ENCODE peak calls at places on chromosomes 7 and 10, in five cellular contexts. V is pancreas, Z is PC-9, H is fibroblast of lung, L is RWPE1. A is an unnamed sample.

GRCh38 chr7:36001546-36001945 is 151.5 kb upstream of the EEPD1 start:
- DNase-seq in V (no peak), Z (peak; percentile 23), H (peak; percentile 21), L (no peak), A (peak; percentile 8)

GRCh38 chr7:85176197-85176596 is 10.7 kb downstream of the SEMA3D start:
- DNase-seq in V (no peak), Z (no peak), H (peak; percentile 28), L (no peak), A (no peak)

GRCh38 chr7:11946794-11947193 is 114.8 kb upstream of the THSD7A start:
- DNase-seq in V (no peak), Z (no peak), H (no peak), L (no peak), A (no peak)

GRCh38 chr7:103644319-103644718 is 198.3 kb upstream of the SLC26A5 start:
- DNase-seq in V (no peak), Z (no peak), H (no peak), L (no peak), A (no peak)

GRCh38 chr10:71345720-71346119 is 26.7 kb downstream of the SLC29A3 start:
- DNase-seq in V (no peak), Z (no peak), H (no peak), L (no peak), A (no peak)

GRCh38 chr10:78856421-78856820 is 212.3 kb upstream of the ZMIZ1 start:
- DNase-seq in V (peak; percentile 92), Z (no peak), H (peak; percentile 44), L (no peak), A (no peak)

GRCh38 chr7:132546366-132547145 is 29.7 kb downstream of the PLXNA4 start:
- DNase-seq in V (no peak), Z (no peak), H (no peak), L (no peak), A (no peak)

GRCh38 chr7:50304158-50304910 is at the start of gene IKZF1:
- DNase-seq in V (peak; percentile 17), Z (no peak), H (no peak), L (no peak), A (peak; percentile 61)

GRCh38 chr10:108204528-108205313 is 1040.2 kb upstream of the SORCS1 start:
- DNase-seq in V (no peak), Z (no peak), H (peak; percentile 16), L (peak; percentile 30), A (no peak)

GRCh38 chr10:132492323-132493035 is 45.1 kb upstream of the INPP5A start:
- DNase-seq in V (no peak), Z (no peak), H (peak; percentile 21), L (no peak), A (no peak)

GRCh38 chr7:139680676-139681462 is 96.9 kb downstream of the HIPK2 start:
- DNase-seq in V (no peak), Z (peak; percentile 56), H (peak; percentile 94), L (peak; percentile 85), A (peak; percentile 93)

GRCh38 chr7:80721880-80722595 is 83.6 kb downstream of the CD36 start:
- DNase-seq in V (no peak), Z (peak; percentile 23), H (peak; percentile 93), L (peak; percentile 70), A (peak; percentile 32)

GRCh38 chr7:23680417-23681405 is 712 bp downstream of the FAM221A start:
- DNase-seq in V (peak; percentile 80), Z (peak; percentile 14), H (peak; percentile 60), L (peak; percentile 41), A (peak; percentile 83)

GRCh38 chr10:5574642-5575131 is 49.9 kb downstream of the CALML3 start:
- DNase-seq in V (no peak), Z (no peak), H (no peak), L (no peak), A (no peak)

GRCh38 chr7:45259966-45260646 is 102.5 kb downstream of the RAMP3 start:
- DNase-seq in V (peak; percentile 40), Z (peak; percentile 62), H (peak; percentile 18), L (peak; percentile 58), A (peak; percentile 86)

GRCh38 chr10:4130685-4131084 is 345.7 kb upstream of the KLF6 start:
- DNase-seq in V (no peak), Z (no peak), H (no peak), L (no peak), A (no peak)

GRCh38 chr7:26490631-26491624 is 199.3 kb downstream of the SNX10 start:
- DNase-seq in V (no peak), Z (peak; percentile 9), H (no peak), L (peak; percentile 88), A (no peak)

GRCh38 chr10:13001041-13001886 is at the start of gene CCDC3:
- DNase-seq in V (peak; percentile 30), Z (no peak), H (no peak), L (peak; percentile 15), A (peak; percentile 69)

GRCh38 chr10:121324678-121325213 is 273.5 kb downstream of the FGFR2 start:
- DNase-seq in V (no peak), Z (no peak), H (no peak), L (peak; percentile 59), A (no peak)

GRCh38 chr7:87471430-87471829 is 4.0 kb downstream of the ABCB4 start:
- DNase-seq in V (no peak), Z (no peak), H (no peak), L (no peak), A (no peak)

GRCh38 chr7:10618934-10619333 is 354.7 kb upstream of the PHF14 start:
- DNase-seq in V (no peak), Z (no peak), H (no peak), L (no peak), A (no peak)

GRCh38 chr7:136123352-136123751 is 146.2 kb upstream of the MTPN start:
- DNase-seq in V (no peak), Z (no peak), H (no peak), L (no peak), A (no peak)

GRCh38 chr7:142799483-142799882 is 28.7 kb downstream of the PRSS2 start:
- DNase-seq in V (no peak), Z (no peak), H (no peak), L (no peak), A (no peak)

GRCh38 chr7:73647725-73648592 is 19.7 kb upstream of the VPS37D start:
- DNase-seq in V (peak; percentile 64), Z (peak; percentile 57), H (no peak), L (no peak), A (peak; percentile 92)

DNA sequence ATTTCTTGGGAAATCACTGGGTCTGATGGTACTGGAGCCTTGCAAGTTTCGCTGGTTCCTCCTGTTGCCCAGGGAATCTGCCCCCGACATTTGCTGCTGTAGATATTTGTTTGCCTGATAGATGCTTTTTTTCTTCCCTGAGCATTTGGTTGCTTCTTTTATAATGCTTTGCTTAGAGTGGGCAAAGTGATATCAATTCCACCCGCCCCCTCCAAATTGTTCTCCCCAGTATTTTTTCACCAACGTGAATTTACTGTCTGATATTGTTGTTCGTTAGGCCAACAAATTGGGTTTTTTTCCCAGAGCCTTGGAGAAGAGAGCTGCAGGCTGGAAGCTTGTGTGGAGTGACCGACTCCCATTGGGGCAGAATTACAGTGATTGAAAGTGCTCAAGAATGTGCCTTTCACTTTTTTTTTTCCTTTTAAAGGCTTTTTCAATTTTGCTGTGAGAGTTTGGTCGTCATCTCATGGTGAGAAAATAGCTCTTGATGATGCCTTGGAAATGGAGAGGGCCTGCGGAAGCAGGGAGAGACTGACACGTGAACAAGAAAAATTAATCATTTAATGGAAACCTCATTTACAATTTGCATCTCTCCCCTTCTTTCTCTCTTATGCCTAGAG is 2.5 kb downstream of the GRK5 start:
- DNase-seq in V (no peak), Z (no peak), H (peak; percentile 55), L (no peak), A (no peak)
- H3K27ac ChIP-seq in V (no peak overlapping the region), Z (no peak overlapping the region), H (peak overlapping the region; percentile 84), L (no peak overlapping the region), A (peak overlapping the region; percentile 52)

GRCh38 chr10:99234067-99234738 is 1.4 kb downstream of the HPSE2 start:
- DNase-seq in V (no peak), Z (no peak), H (peak; percentile 69), L (peak; percentile 38), A (peak; percentile 78)
- TF ChIP-seq CTCF in V (no peak), Z (no peak), H (no peak), L (no peak), A (no peak)

GRCh38 chr10:1204434-1205326 is 148.5 kb downstream of the WDR37 start:
- DNase-seq in V (no peak), Z (no peak), H (no peak), L (no peak), A (peak; percentile 63)

GRCh38 chr10:1201010-1201807 is 145.0 kb downstream of the WDR37 start:
- DNase-seq in V (no peak), Z (no peak), H (no peak), L (no peak), A (peak; percentile 56)

GRCh38 chr10:1203704-1204103 is 147.5 kb downstream of the WDR37 start:
- DNase-seq in V (no peak), Z (no peak), H (no peak), L (no peak), A (peak; percentile 57)

GRCh38 chr10:1202343-1202742 is 146.2 kb downstream of the WDR37 start:
- DNase-seq in V (no peak), Z (no peak), H (no peak), L (no peak), A (peak; percentile 62)

DNA sequence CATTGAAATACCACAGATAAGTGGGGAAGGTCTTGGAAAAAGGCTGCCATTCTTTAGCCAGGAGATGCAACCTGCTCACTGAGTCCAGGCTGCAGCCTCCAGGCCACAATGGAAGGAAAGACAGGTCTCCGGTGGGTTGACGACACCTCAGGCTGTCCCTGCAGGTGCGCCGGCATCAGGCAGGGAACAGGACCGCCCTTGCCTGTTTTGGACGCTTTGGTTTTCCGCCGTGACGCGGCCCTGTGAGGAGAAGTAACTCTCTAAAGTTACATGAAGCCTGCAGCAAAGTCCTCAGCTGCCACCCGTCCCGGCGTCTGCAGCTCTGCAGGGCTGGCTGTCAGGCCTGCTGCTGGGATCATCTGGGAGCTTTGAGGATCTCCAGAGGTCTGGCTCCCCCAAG is 147.0 kb downstream of the WDR37 start:
- DNase-seq in V (no peak), Z (no peak), H (no peak), L (no peak), A (peak; percentile 66)
- H3K27ac ChIP-seq in V (no peak overlapping the region), Z (no peak overlapping the region), H (no peak overlapping the region), L (no peak overlapping the region), A (no peak overlapping the region)

DNA sequence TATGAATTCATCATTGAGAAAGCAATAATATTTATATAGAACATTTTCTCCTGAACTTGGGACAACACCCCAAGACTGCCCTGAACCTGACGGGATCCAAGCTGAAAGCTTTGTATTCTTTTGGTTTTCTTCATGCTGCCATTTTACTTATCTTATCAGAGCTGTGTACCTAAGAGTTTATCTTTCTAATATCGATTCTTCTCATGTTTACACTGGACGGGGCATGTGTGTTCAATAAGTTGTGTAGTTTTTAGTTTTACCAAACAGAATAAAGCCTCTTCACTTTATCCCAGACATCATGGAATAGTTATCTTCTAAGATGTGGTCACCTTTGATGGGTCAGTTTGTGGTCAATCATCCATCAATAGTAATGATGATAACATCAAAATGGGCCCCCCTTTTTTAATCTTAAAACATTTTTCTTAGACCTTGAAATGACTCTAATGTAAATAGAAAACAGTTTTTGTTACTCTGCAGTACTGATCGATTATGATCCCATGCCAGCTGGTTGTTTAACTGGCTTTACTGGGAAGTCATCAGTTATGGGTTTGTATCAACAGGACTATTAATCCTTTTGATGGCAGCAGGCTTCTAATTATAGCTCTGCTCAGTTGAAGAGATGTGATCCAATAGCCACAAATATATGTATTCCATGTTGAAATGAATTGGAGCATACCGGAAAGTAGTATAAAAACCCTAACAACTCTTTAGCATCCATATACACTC is 446.1 kb downstream of the KCNMA1 start:
- DNase-seq in V (no peak), Z (no peak), H (no peak), L (no peak), A (no peak)
- TF ChIP-seq CTCF in V (no peak), Z (no peak), H (no peak), L (no peak), A (no peak)